ENCODE peak calls at places on chromosomes 1 and 21, in four cellular contexts. P, H, E and V are unnamed samples.

GRCh38 chr1:182066934-182067333 is 5.4 kb upstream of the ZNF648 start:
- DNase-seq in H (no peak), P (no peak), E (no peak), V (no peak)

GRCh38 chr21:42939581-42940413 is 14.4 kb upstream of the ERVH48-1 start:
- DNase-seq in E (peak; percentile 62), P (no peak), H (no peak), V (no peak)

GRCh38 chr1:167489581-167490340 is 28.6 kb downstream of the CD247 start:
- DNase-seq in H (peak; percentile 26), P (no peak), E (no peak), V (no peak)

GRCh38 chr1:89125571-89126233 is at the start of gene GBP2:
- DNase-seq in E (peak; percentile 52), H (no peak), P (no peak), V (no peak)

GRCh38 chr1:87555366-87555765 is 226.7 kb downstream of the LMO4 start:
- DNase-seq in E (no peak), H (no peak), P (no peak), V (no peak)

GRCh38 chr1:21839337-21840037 is 27.4 kb downstream of the LDLRAD2 start:
- DNase-seq in P (no peak), H (no peak), E (no peak), V (no peak)

GRCh38 chr1:168365719-168366474 is 85.2 kb downstream of the TBX19 start:
- DNase-seq in H (peak; percentile 54), P (no peak), E (peak; percentile 22), V (peak; percentile 10)

GRCh38 chr1:93842750-93843500 is 36.1 kb downstream of the DNTTIP2 start:
- DNase-seq in E (no peak), P (no peak), H (no peak), V (no peak)

GRCh38 chr1:235468970-235469369 is 35.3 kb downstream of the B3GALNT2 start:
- DNase-seq in P (no peak), H (no peak), E (no peak), V (no peak)

GRCh38 chr21:31473685-31474345 is 129.8 kb upstream of the TIAM1 start:
- DNase-seq in H (no peak), P (no peak), E (no peak), V (no peak)

GRCh38 chr1:184870319-184870718 is 104.0 kb downstream of the NIBAN1 start:
- DNase-seq in P (no peak), E (no peak), H (no peak), V (no peak)

GRCh38 chr21:33478858-33479678 is 706 bp downstream of the TMEM50B start:
- DNase-seq in H (peak; percentile 55), P (peak; percentile 69), E (peak; percentile 37), V (peak; percentile 46)

GRCh38 chr1:229027622-229028182 is 243.2 kb upstream of the RAB4A start:
- DNase-seq in E (peak; percentile 32), P (no peak), H (no peak), V (no peak)

GRCh38 chr1:208497866-208498541 is 253.8 kb upstream of the PLXNA2 start:
- DNase-seq in E (peak; percentile 23), P (no peak), H (no peak), V (no peak)

GRCh38 chr1:227437495-227438008 is 119.3 kb upstream of the CDC42BPA start:
- DNase-seq in E (no peak), H (peak; percentile 35), P (peak; percentile 82), V (no peak)

DNA sequence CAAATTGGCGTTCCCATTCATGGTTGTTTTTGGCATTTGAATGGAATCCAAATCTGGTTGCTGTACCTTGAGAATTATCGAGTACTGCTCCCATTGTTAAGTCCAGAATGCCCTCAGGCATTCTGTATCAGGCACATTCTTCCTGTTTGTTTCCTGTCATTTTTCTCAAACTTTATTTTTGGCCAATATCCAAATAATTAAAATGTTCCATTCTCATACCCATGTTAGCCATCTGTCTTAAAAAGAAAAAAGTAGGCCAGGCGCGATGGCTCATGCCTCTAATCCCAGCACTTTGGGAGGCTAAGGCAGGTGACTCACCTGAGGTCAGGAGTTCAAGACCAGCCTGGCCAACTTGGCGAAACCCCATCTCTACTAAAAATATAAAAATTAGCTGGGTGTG is 29.3 kb upstream of the SHISA4 start:
- DNase-seq in E (no peak), P (no peak), H (no peak), V (no peak)
- H3K36me3 ChIP-seq in E (no peaks in the 10 kb centered on the region), P (peaks cover 78% of the 10 kb centered on the region), H (peaks cover 75% of the 10 kb centered on the region), V (peaks cover 92% of the 10 kb centered on the region)

GRCh38 chr1:61120307-61120840 is 38.0 kb downstream of the NFIA start:
- DNase-seq in P (no peak), E (no peak), H (no peak), V (no peak)
- H3K4me1 ChIP-seq in P (peaks cover 30% of the 10 kb centered on the region), E (peaks cover 8% of the 10 kb centered on the region), H (peaks cover 22% of the 10 kb centered on the region), V (no peaks in the 10 kb centered on the region)

DNA sequence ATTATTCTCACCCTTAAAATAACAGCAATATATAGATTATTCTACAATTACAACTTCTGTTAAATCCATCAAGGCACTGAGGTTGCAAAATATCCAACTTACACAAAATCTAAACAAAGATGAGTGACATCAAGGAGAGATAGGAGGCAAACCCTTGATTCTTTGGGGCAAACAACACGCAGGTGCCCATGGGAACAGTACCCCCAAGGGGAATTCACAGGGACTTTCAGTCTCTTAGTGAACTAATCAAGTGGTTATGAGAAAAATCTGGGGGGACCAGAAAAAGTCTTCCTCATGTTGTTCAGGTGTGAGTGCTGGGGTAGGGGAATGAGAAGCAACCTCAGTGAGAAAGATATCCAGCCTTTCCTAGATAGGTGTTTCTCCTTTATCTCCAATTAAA is 1107.9 kb downstream of the PLA2G4A start:
- DNase-seq in E (no peak), H (no peak), P (no peak), V (no peak)
- TF ChIP-seq CTCF in E (no peak), H (no peak), P (no peak), V (no peak)

DNA sequence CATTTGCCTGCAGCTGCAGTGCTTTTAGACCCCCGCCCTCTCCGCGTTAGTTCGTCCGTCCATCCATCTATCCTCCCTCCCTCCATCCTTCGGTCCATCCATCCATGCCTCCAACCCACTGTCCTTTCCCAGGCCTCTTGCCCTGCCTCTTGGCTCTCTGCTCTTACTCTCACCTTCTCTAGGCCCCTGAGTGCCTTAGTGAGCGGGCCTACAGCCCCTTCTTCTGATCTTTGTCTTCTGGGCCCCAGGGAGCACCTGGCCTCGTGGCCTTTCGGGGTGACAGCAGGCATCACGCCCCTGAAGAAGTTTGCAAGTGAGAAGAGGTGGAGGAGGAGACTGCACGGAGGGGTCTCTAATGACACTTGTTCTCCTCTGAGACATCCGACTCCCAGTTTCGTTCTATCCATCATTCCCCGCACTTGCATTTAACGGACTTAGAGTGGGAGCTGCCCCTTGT is 842 bp downstream of the ATXN7L2 start:
- DNase-seq in P (no peak), E (no peak), H (no peak), V (no peak)
- H3K36me3 ChIP-seq in P (peaks cover 16% of the 10 kb centered on the region), E (no peaks in the 10 kb centered on the region), H (no peaks in the 10 kb centered on the region), V (peaks cover 8% of the 10 kb centered on the region)

GRCh38 chr1:201724039-201724759 is 104.8 kb upstream of the IPO9 start:
- DNase-seq in H (peak; percentile 57), E (no peak), P (no peak), V (no peak)
- H3K4me1 ChIP-seq in H (peaks cover 82% of the 10 kb centered on the region), E (peaks cover 9% of the 10 kb centered on the region), P (peaks cover 54% of the 10 kb centered on the region), V (peaks cover 17% of the 10 kb centered on the region)